ENCODE peak calls at places on chromosome 10, in seven cellular contexts. Q is HepG2, J is HCT116, M is WTC11, H is GM12878, E is H1, L is K562. Z is an unnamed sample.

GRCh38 chr10:43322769-43323168 is 48.7 kb upstream of the FXYD4 start:
- DNase-seq in Q (no peak), J (no peak), M (peak), H (no peak), E (peak), L (peak), Z (no peak)

GRCh38 chr10:7945469-7946187 is 108.9 kb upstream of the GATA3 start:
- DNase-seq in Q (peak), J (no peak), M (no peak), H (no peak), E (no peak), L (no peak), Z (no peak)

GRCh38 chr10:59817806-59818205 is 64.6 kb upstream of the MRLN start:
- DNase-seq in Q (no peak), J (no peak), M (no peak), H (no peak), E (no peak), L (no peak), Z (no peak)

GRCh38 chr10:35392482-35393230 is 56.3 kb downstream of the CCNY start:
- DNase-seq in Q (no peak), J (no peak), M (no peak), H (no peak), E (no peak), L (no peak), Z (no peak)

GRCh38 chr10:29471483-29471859 is 163.3 kb downstream of the SVIL start:
- DNase-seq in Q (no peak), J (no peak), M (no peak), H (no peak), E (no peak), L (no peak), Z (no peak)

GRCh38 chr10:5894873-5895272 is 4.8 kb downstream of the FBH1 start:
- DNase-seq in Q (no peak), J (no peak), M (no peak), H (no peak), E (no peak), L (peak), Z (no peak)

GRCh38 chr10:15144788-15145187 is 23.7 kb downstream of the NMT2 start:
- DNase-seq in Q (no peak), J (no peak), M (no peak), H (no peak), E (no peak), L (no peak), Z (no peak)

GRCh38 chr10:86594535-86594934 is 59.8 kb upstream of the OPN4 start:
- DNase-seq in Q (no peak), J (peak), M (no peak), H (no peak), E (no peak), L (no peak), Z (no peak)

GRCh38 chr10:100934084-100934659 is 21.4 kb downstream of the SLF2 start:
- DNase-seq in Q (peak), J (no peak), M (no peak), H (no peak), E (no peak), L (peak), Z (peak)

GRCh38 chr10:37496061-37496460 is 361.3 kb downstream of the ZNF248 start:
- DNase-seq in Q (no peak), J (no peak), M (no peak), H (no peak), E (no peak), L (no peak), Z (no peak)

GRCh38 chr10:95245425-95246055 is 45.3 kb downstream of the PDLIM1 start:
- DNase-seq in Q (no peak), J (no peak), M (no peak), H (peak), E (no peak), L (no peak), Z (no peak)

GRCh38 chr10:69375307-69376151 is 41.2 kb downstream of the TACR2 start:
- DNase-seq in Q (no peak), J (no peak), M (peak), H (no peak), E (peak), L (peak), Z (no peak)

GRCh38 chr10:13528138-13528874 is 508 bp downstream of the BEND7 start:
- DNase-seq in Q (no peak), J (no peak), M (peak), H (no peak), E (no peak), L (peak), Z (peak)

GRCh38 chr10:114691442-114691941 is 33.4 kb upstream of the ABLIM1 start:
- DNase-seq in Q (peak), J (no peak), M (no peak), H (no peak), E (no peak), L (no peak), Z (no peak)

GRCh38 chr10:88841316-88842111 is 10.1 kb downstream of the ANKRD22 start:
- DNase-seq in Q (no peak), J (no peak), M (no peak), H (no peak), E (no peak), L (no peak), Z (no peak)

GRCh38 chr10:62093863-62094291 is 174.8 kb downstream of the RTKN2 start:
- DNase-seq in Q (peak), J (no peak), M (no peak), H (no peak), E (no peak), L (no peak), Z (no peak)

GRCh38 chr10:24465124-24465874 is 256.4 kb downstream of the KIAA1217 start:
- DNase-seq in Q (no peak), J (no peak), M (no peak), H (no peak), E (no peak), L (no peak), Z (no peak)

GRCh38 chr10:44459677-44460076 is 74.8 kb upstream of the CXCL12 start:
- DNase-seq in Q (no peak), J (no peak), M (no peak), H (no peak), E (no peak), L (no peak), Z (no peak)

GRCh38 chr10:132139526-132139925 is 47.2 kb upstream of the DPYSL4 start:
- DNase-seq in Q (no peak), J (no peak), M (peak), H (no peak), E (no peak), L (no peak), Z (no peak)

GRCh38 chr10:92757066-92757716 is 67.4 kb downstream of the HHEX start:
- DNase-seq in Q (peak), J (peak), M (peak), H (peak), E (peak), L (peak), Z (peak)

GRCh38 chr10:11331706-11332105 is 279.7 kb downstream of the USP6NL start:
- DNase-seq in Q (no peak), J (no peak), M (no peak), H (no peak), E (no peak), L (no peak), Z (no peak)

GRCh38 chr10:121616291-121616690 is 18.0 kb upstream of the FGFR2 start:
- DNase-seq in Q (no peak), J (no peak), M (no peak), H (no peak), E (no peak), L (no peak), Z (no peak)

GRCh38 chr10:11678074-11678793 is 63.9 kb upstream of the ECHDC3 start:
- DNase-seq in Q (peak), J (no peak), M (no peak), H (peak), E (no peak), L (no peak), Z (no peak)

GRCh38 chr10:104066945-104067344 is 18.7 kb downstream of the COL17A1 start:
- DNase-seq in Q (no peak), J (no peak), M (no peak), H (no peak), E (no peak), L (no peak), Z (no peak)

GRCh38 chr10:129971381-129972144 is 7.5 kb upstream of the EBF3 start:
- DNase-seq in Q (peak), J (no peak), M (peak), H (no peak), E (no peak), L (peak), Z (peak)

GRCh38 chr10:124827474-124827873 is 25.9 kb downstream of the ABRAXAS2 start:
- DNase-seq in Q (peak), J (no peak), M (no peak), H (no peak), E (no peak), L (peak), Z (peak)

GRCh38 chr10:103445767-103446567 is 6.2 kb downstream of the CALHM2 start:
- DNase-seq in Q (no peak), J (no peak), M (no peak), H (no peak), E (no peak), L (no peak), Z (no peak)

GRCh38 chr10:48330269-48330668 is 23.8 kb downstream of the MAPK8 start:
- DNase-seq in Q (no peak), J (no peak), M (no peak), H (no peak), E (no peak), L (no peak), Z (no peak)

GRCh38 chr10:119859422-119860258 is 13.0 kb downstream of the MCMBP start:
- DNase-seq in Q (peak), J (peak), M (no peak), H (no peak), E (no peak), L (no peak), Z (peak)

GRCh38 chr10:43355749-43356371 is 15.6 kb upstream of the FXYD4 start:
- DNase-seq in Q (peak), J (peak), M (no peak), H (no peak), E (no peak), L (no peak), Z (no peak)

GRCh38 chr10:131323880-131324279 is 12.4 kb upstream of the TCERG1L start:
- DNase-seq in Q (no peak), J (no peak), M (no peak), H (no peak), E (no peak), L (no peak), Z (no peak)

GRCh38 chr10:104045151-104046089 is 40.3 kb downstream of the COL17A1 start:
- DNase-seq in Q (peak), J (peak), M (peak), H (no peak), E (peak), L (peak), Z (peak)

GRCh38 chr10:1199897-1200721 is 143.9 kb downstream of the WDR37 start:
- DNase-seq in Q (no peak), J (no peak), M (peak), H (no peak), E (no peak), L (no peak), Z (no peak)

GRCh38 chr10:35372329-35372728 is 36.0 kb downstream of the CCNY start:
- DNase-seq in Q (no peak), J (no peak), M (no peak), H (no peak), E (no peak), L (no peak), Z (no peak)

GRCh38 chr10:50417906-50418697 is 166.8 kb upstream of the ASAH2 start:
- DNase-seq in Q (peak), J (peak), M (peak), H (peak), E (peak), L (peak), Z (peak)

GRCh38 chr10:126431816-126432215 is 43.5 kb upstream of the ADAM12 start:
- DNase-seq in Q (no peak), J (no peak), M (no peak), H (no peak), E (no peak), L (no peak), Z (no peak)

GRCh38 chr10:131043039-131043691 is 268.4 kb downstream of the TCERG1L start:
- DNase-seq in Q (no peak), J (no peak), M (no peak), H (no peak), E (no peak), L (no peak), Z (no peak)

GRCh38 chr10:22250897-22251605 is 33.2 kb upstream of the EBLN1 start:
- DNase-seq in Q (no peak), J (no peak), M (no peak), H (no peak), E (no peak), L (no peak), Z (no peak)

DNA sequence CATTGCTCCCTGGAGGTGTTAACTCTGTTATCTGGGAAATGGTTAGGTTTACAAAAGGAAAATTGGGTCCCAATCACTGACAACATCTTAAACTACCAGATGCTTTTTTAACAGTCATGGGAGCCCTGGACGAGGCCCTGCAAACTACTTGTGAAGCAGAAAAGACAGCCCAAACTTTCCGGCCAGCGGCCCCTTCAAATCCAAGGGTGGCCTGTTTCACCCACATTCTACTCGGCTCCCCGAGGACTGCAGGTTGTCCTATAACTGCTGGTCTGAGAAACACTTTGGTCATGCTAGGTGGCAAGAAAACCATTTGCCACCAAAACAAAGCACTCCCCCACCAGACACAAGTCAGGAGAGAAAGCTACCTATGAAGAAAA is 2.6 kb downstream of the TUBGCP2 start:
- DNase-seq in Q (no peak), J (no peak), M (no peak), H (no peak), E (no peak), L (no peak), Z (no peak)
- TF ChIP-seq SP1 in Q (no peak), J (no peak), M (no peak), H (no peak), E (no peak), L (no peak), Z (no peak)

GRCh38 chr10:78948616-78949015 is 120.2 kb upstream of the ZMIZ1 start:
- DNase-seq in Q (no peak), J (no peak), M (no peak), H (no peak), E (no peak), L (no peak), Z (no peak)
- TF ChIP-seq SP1 in Q (no peak), J (no peak), M (no peak), H (no peak), E (no peak), L (no peak), Z (no peak)

GRCh38 chr10:111578076-111578475 is 501.2 kb downstream of the ADRA2A start:
- DNase-seq in Q (no peak), J (no peak), M (no peak), H (no peak), E (no peak), L (no peak), Z (no peak)

DNA sequence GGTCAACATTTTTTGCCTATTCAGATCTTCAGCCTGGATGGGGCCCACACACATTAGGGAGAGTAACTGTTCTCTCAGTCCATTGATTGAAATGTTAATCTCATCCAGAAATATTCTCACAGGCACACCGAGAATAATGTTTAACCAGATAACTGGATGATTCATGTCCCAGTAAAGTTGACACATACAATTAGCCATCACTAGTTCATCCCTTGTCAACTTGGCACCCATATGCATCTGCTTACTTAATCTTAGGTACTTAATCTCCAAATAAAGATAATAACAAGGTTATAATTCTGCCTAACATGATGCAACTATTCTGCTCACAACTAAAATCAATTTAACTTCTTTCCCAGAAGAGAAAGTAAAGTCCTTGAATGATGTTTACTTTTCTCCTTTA is 502.6 kb downstream of the ADRA2A start:
- DNase-seq in Q (no peak), J (no peak), M (no peak), H (no peak), E (no peak), L (no peak), Z (no peak)
- TF ChIP-seq SP1 in Q (no peak), J (no peak), M (no peak), H (no peak), E (no peak), L (no peak), Z (no peak)

DNA sequence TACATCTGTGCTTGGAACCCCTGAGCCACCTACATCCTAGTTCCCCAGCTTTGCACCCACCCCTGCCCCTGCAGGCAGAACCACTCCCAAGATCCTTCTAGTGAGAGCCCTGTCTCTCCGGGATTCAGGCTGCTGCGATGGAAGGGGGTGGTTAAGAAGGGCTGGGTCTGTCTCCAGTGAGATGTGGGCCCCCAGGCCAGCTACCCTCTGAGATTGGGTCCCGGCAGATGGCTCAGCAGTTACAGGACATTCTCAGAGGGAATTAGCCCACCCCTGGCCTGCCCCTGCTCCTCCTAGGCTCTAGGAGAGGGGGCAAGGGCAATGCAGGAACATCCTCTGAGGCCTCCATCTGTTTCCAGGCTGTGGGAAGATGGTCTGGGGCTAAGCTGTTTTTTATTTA is 27.7 kb downstream of the SLC29A3 start:
- DNase-seq in Q (no peak), J (no peak), M (no peak), H (no peak), E (no peak), L (no peak), Z (no peak)
- TF ChIP-seq SP1 in Q (no peak), J (no peak), M (no peak), H (no peak), E (no peak), L (no peak), Z (no peak)

GRCh38 chr10:90417056-90417455 is 440.8 kb downstream of the HTR7 start:
- DNase-seq in Q (peak), J (no peak), M (no peak), H (no peak), E (no peak), L (no peak), Z (no peak)
- TF ChIP-seq SP1 in Q (no peak), J (no peak), M (no peak), H (no peak), E (no peak), L (no peak), Z (no peak)